ENCODE peak calls at places on chromosomes 3 and 15, in four cellular contexts. L, A, X and Q are unnamed samples.

GRCh38 chr3:113606539-113607218 is 74.3 kb downstream of the SIDT1 start:
- DNase-seq in L (no peak), A (no peak), X (no peak), Q (no peak)

GRCh38 chr3:107861904-107862303 is 228.9 kb downstream of the CD47 start:
- DNase-seq in L (no peak), A (no peak), X (no peak), Q (no peak)

GRCh38 chr15:78200276-78200930 is 34.0 kb downstream of the ACSBG1 start:
- DNase-seq in L (no peak), A (no peak), X (no peak), Q (no peak)

GRCh38 chr3:120622870-120623718 is 27.0 kb downstream of the NDUFB4 start:
- DNase-seq in L (peak), A (peak), X (peak), Q (peak)

GRCh38 chr15:83164409-83165404 is 42.9 kb downstream of the HDGFL3 start:
- DNase-seq in L (no peak), A (no peak), X (no peak), Q (no peak)

GRCh38 chr3:194736896-194737600 is 51.4 kb downstream of the FAM43A start:
- DNase-seq in L (no peak), A (no peak), X (no peak), Q (no peak)

GRCh38 chr3:37686225-37686624 is 175.5 kb upstream of the CTDSPL start:
- DNase-seq in L (peak), A (no peak), X (no peak), Q (no peak)

GRCh38 chr3:10976770-10977169 is 15.8 kb upstream of the SLC6A1 start:
- DNase-seq in L (no peak), A (no peak), X (no peak), Q (no peak)

GRCh38 chr3:166123576-166123975 is 286.4 kb upstream of the BCHE start:
- DNase-seq in L (no peak), A (no peak), X (no peak), Q (no peak)

GRCh38 chr3:191768421-191768820 is 307.5 kb downstream of the PYDC2 start:
- DNase-seq in L (peak), A (no peak), X (no peak), Q (no peak)

GRCh38 chr15:100928632-100929280 is 9.6 kb downstream of the LRRK1 start:
- DNase-seq in L (no peak), A (no peak), X (no peak), Q (no peak)

GRCh38 chr3:46504780-46505179 is 7.0 kb downstream of the RTP3 start:
- DNase-seq in L (no peak), A (no peak), X (no peak), Q (no peak)

GRCh38 chr3:52432631-52433030 is 12.3 kb downstream of the SEMA3G start:
- DNase-seq in L (no peak), A (no peak), X (no peak), Q (no peak)

GRCh38 chr3:171874251-171874679 is 31.1 kb downstream of the TMEM212 start:
- DNase-seq in L (no peak), A (no peak), X (peak), Q (peak)

GRCh38 chr3:38616111-38616510 is 33.4 kb downstream of the SCN5A start:
- DNase-seq in L (no peak), A (no peak), X (no peak), Q (no peak)

GRCh38 chr15:99568548-99569352 is 3.0 kb downstream of the MEF2A start:
- DNase-seq in L (no peak), A (no peak), X (no peak), Q (no peak)

GRCh38 chr3:84194032-84194431 is 764.8 kb upstream of the CADM2 start:
- DNase-seq in L (no peak), A (no peak), X (no peak), Q (no peak)

GRCh38 chr15:91311986-91312385 is 211.9 kb downstream of the SV2B start:
- DNase-seq in L (no peak), A (no peak), X (no peak), Q (no peak)

GRCh38 chr3:15291589-15292541 is 40.5 kb downstream of the SH3BP5 start:
- DNase-seq in L (no peak), A (peak), X (no peak), Q (no peak)

GRCh38 chr3:27532931-27533607 is 48.9 kb upstream of the SLC4A7 start:
- DNase-seq in L (no peak), A (no peak), X (no peak), Q (no peak)

GRCh38 chr3:32614956-32615355 is 44.3 kb upstream of the DYNC1LI1 start:
- DNase-seq in L (no peak), A (no peak), X (no peak), Q (no peak)

GRCh38 chr3:57069471-57070010 is 9.1 kb downstream of the SPATA12 start:
- DNase-seq in L (no peak), A (no peak), X (no peak), Q (no peak)

GRCh38 chr15:93451265-93451664 is 362.3 kb upstream of the RGMA start:
- DNase-seq in L (no peak), A (no peak), X (no peak), Q (no peak)

GRCh38 chr15:94855409-94856266 is 624.3 kb downstream of the MCTP2 start:
- DNase-seq in L (no peak), A (peak), X (no peak), Q (no peak)

GRCh38 chr3:182713743-182714517 is 79.4 kb upstream of the ATP11B start:
- DNase-seq in L (no peak), A (no peak), X (peak), Q (peak)

GRCh38 chr3:30577788-30578187 is 28.6 kb upstream of the TGFBR2 start:
- DNase-seq in L (no peak), A (no peak), X (no peak), Q (no peak)

GRCh38 chr3:45915518-45916231 is 27.6 kb upstream of the CXCR6 start:
- DNase-seq in L (no peak), A (peak), X (no peak), Q (no peak)

GRCh38 chr3:141401584-141402475 is 33.5 kb downstream of the ZBTB38 start:
- DNase-seq in L (peak), A (no peak), X (no peak), Q (peak)

GRCh38 chr3:114405202-114405601 is 111.4 kb downstream of the TIGIT start:
- DNase-seq in L (no peak), A (no peak), X (no peak), Q (no peak)

GRCh38 chr15:71612869-71613268 is 197.5 kb upstream of the NR2E3 start:
- DNase-seq in L (no peak), A (no peak), X (no peak), Q (no peak)

GRCh38 chr3:178916223-178916622 is 155.4 kb downstream of the ZMAT3 start:
- DNase-seq in L (no peak), A (no peak), X (no peak), Q (no peak)

DNA sequence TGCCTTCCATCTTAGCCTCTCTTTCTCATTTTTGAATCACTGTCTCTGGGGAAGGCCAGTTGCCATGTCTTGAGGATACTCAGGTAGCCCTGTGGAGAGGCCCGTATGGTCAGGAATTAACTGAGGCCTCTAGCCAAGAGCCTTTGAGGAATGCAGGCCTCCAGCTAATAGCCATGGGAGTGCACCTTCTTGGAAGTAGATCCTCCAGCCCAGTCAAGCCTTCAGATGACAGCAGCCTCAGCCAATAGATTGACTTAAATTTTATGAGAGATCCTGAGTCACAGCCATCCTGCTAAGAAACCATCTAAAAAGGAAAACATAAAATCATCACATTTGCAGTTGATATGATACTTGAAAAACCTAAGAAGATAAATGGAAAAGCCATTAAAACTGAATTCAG is 112.5 kb upstream of the BNIP2 start:
- DNase-seq in L (no peak), A (no peak), X (no peak), Q (no peak)
- TF ChIP-seq ELF4 in L (no peak), A (no peak), X (no peak), Q (no peak)

GRCh38 chr3:173065543-173065970 is 75.5 kb downstream of the SPATA16 start:
- DNase-seq in L (no peak), A (no peak), X (no peak), Q (no peak)
- TF ChIP-seq ELF4 in L (no peak), A (no peak), X (no peak), Q (no peak)

GRCh38 chr3:130705501-130705900 is 41.1 kb downstream of the PIK3R4 start:
- DNase-seq in L (no peak), A (no peak), X (no peak), Q (no peak)

GRCh38 chr3:130700541-130700940 is 46.1 kb downstream of the PIK3R4 start:
- DNase-seq in L (no peak), A (no peak), X (no peak), Q (no peak)

GRCh38 chr3:130702985-130703384 is 43.6 kb downstream of the PIK3R4 start:
- DNase-seq in L (no peak), A (no peak), X (peak), Q (no peak)

DNA sequence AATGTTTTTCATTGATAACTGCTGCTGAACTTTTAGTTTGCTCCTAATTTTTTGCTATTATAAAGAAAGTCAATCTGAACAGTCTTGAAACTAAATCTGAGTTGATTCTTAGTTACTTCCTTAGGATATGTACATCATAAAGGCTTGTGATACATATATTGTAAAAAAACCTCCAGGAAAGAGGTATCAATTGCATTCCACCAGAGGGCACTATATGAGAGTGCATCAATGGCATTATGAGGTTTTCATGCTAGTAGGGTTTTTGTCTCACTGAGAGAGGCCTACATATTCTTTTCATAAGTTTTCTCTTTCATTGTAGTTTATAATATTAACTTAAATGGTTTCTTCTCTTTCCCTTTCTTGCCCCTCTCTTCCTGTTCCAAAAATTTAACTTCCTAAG is 46.9 kb downstream of the PIK3R4 start:
- DNase-seq in L (no peak), A (peak), X (peak), Q (peak)
- TF ChIP-seq ELF4 in L (no peak), A (no peak), X (no peak), Q (no peak)

GRCh38 chr15:34808016-34808415 is 12.7 kb upstream of the ACTC1 start:
- DNase-seq in L (no peak), A (no peak), X (no peak), Q (no peak)
- TF ChIP-seq ELF4 in L (no peak), A (no peak), X (no peak), Q (no peak)

DNA sequence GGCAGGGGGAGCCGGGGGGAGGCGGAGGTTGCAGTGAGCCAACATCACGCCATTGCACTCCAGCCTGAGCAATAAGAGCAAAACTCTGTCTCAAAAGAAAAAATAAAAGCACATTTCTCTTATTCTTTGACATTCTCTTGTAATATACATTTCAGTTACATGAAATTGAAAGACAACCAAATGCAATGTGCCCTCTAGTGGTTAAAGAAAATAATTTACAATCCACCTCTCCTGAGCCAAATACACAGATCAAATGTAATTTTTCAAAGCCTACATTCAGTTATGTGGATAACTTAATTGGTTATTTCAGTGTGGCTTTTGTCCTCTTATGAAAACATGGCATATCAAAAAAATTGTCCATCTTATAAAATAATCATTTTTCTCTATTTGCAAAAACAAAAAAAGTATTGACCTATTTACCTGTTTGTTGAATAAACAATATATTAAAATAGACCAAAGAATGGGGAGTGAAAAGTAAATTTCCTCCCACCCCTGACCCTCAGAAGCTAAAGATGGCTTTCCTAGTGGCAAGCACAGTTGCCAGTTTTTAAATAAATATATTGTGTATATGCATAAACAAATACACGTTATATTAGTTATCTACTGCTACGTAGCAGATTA is 14.2 kb upstream of the U2SURP start:
- DNase-seq in L (no peak), A (no peak), X (peak), Q (peak)
- TF ChIP-seq ELF4 in L (no peak), A (no peak), X (no peak), Q (no peak)

GRCh38 chr3:179943097-179943880 is 93.4 kb downstream of the PEX5L start:
- DNase-seq in L (no peak), A (peak), X (no peak), Q (peak)

GRCh38 chr3:179942560-179943075 is 94.1 kb downstream of the PEX5L start:
- DNase-seq in L (no peak), A (no peak), X (no peak), Q (no peak)

GRCh38 chr3:179949428-179949827 is 87.3 kb downstream of the PEX5L start:
- DNase-seq in L (peak), A (no peak), X (no peak), Q (no peak)

GRCh38 chr3:179948740-179949139 is 88.0 kb downstream of the PEX5L start:
- DNase-seq in L (no peak), A (no peak), X (no peak), Q (no peak)

GRCh38 chr3:179945569-179945968 is 91.2 kb downstream of the PEX5L start:
- DNase-seq in L (no peak), A (no peak), X (no peak), Q (no peak)
- TF ChIP-seq ELF4 in L (no peak), A (no peak), X (no peak), Q (no peak)

GRCh38 chr3:128439226-128439625 is 27.5 kb downstream of the DNAJB8 start:
- DNase-seq in L (no peak), A (no peak), X (no peak), Q (no peak)
- TF ChIP-seq ELF4 in L (no peak), A (no peak), X (no peak), Q (no peak)